ENCODE peak calls at places on chromosomes 12 and 14, in seven cellular contexts. Y is mesendoderm, S is IMR-90, F is trophoblast cell, H is neuronal stem cell, K is mesenchymal stem cell, A is H1. M is an unnamed sample. For H3K79me1, the result is how much of the 10 kb centered on the place peaks cover.

GRCh38 chr14:23294734-23295561 is 7.7 kb downstream of the PPP1R3E start:
- DNase-seq in Y (peak), S (peak), F (peak), H (peak), K (peak), A (no peak), M (peak)

GRCh38 chr14:98226411-98226810 is 1045.6 kb downstream of the BCL11B start:
- DNase-seq in Y (no peak), S (no peak), F (no peak), H (no peak), K (no peak), A (no peak), M (no peak)

GRCh38 chr12:73892181-73892580 is 645.5 kb upstream of the ATXN7L3B start:
- DNase-seq in Y (no peak), S (no peak), F (no peak), H (no peak), K (peak), A (no peak), M (no peak)

GRCh38 chr14:68819260-68819691 is 26.4 kb upstream of the ZFP36L1 start:
- DNase-seq in Y (peak), S (peak), F (peak), H (no peak), K (peak), A (no peak), M (peak)

GRCh38 chr12:92506460-92506859 is 196.3 kb upstream of the PLEKHG7 start:
- DNase-seq in Y (peak), S (no peak), F (no peak), H (no peak), K (peak), A (no peak), M (no peak)

GRCh38 chr12:117261267-117261666 is 71.0 kb upstream of the FBXO21 start:
- DNase-seq in Y (no peak), S (no peak), F (no peak), H (no peak), K (no peak), A (no peak), M (no peak)

GRCh38 chr12:70260610-70261009 is 17.4 kb downstream of the CNOT2 start:
- DNase-seq in Y (no peak), S (no peak), F (no peak), H (no peak), K (no peak), A (no peak), M (no peak)

GRCh38 chr12:89875225-89875624 is 166.6 kb upstream of the ATP2B1 start:
- DNase-seq in Y (no peak), S (peak), F (no peak), H (no peak), K (peak), A (no peak), M (no peak)

GRCh38 chr14:103103461-103104388 is 9.2 kb downstream of the EXOC3L4 start:
- DNase-seq in Y (no peak), S (peak), F (peak), H (no peak), K (peak), A (no peak), M (peak)

GRCh38 chr12:57518920-57519757 is 1.2 kb downstream of the DDIT3 start:
- DNase-seq in Y (peak), S (peak), F (peak), H (no peak), K (peak), A (no peak), M (no peak)

GRCh38 chr14:68791078-68791983 is 1.5 kb downstream of the ZFP36L1 start:
- DNase-seq in Y (peak), S (no peak), F (no peak), H (no peak), K (peak), A (no peak), M (no peak)

GRCh38 chr12:49872781-49873181 is 29.9 kb upstream of the BCDIN3D start:
- DNase-seq in Y (no peak), S (peak), F (no peak), H (no peak), K (peak), A (no peak), M (peak)

GRCh38 chr12:7638064-7638763 is 27.5 kb downstream of the APOBEC1 start:
- DNase-seq in Y (peak), S (no peak), F (no peak), H (peak), K (no peak), A (peak), M (peak)

GRCh38 chr14:73472182-73473114 is 14.1 kb upstream of the NUMB start:
- DNase-seq in Y (peak), S (peak), F (no peak), H (peak), K (peak), A (no peak), M (no peak)

GRCh38 chr14:50954811-50955372 is 10.6 kb upstream of the PYGL start:
- DNase-seq in Y (peak), S (peak), F (no peak), H (no peak), K (peak), A (no peak), M (no peak)

GRCh38 chr14:99441157-99441870 is 39.3 kb downstream of the SETD3 start:
- DNase-seq in Y (peak), S (no peak), F (no peak), H (no peak), K (peak), A (no peak), M (peak)

GRCh38 chr12:53974084-53975018 is at the start of gene HOTAIR:
- DNase-seq in Y (no peak), S (no peak), F (no peak), H (no peak), K (no peak), A (no peak), M (peak)
- H3K79me1 ChIP-seq in Y (under half), S (under half), F (under half), H (under half), K (under half), A (under half), M (under half)

GRCh38 chr14:63045234-63045611 is at the start of gene KCNH5:
- DNase-seq in Y (peak), S (peak), F (peak), H (no peak), K (peak), A (peak), M (peak)

GRCh38 chr14:63051301-63051700 is 6.0 kb upstream of the KCNH5 start:
- DNase-seq in Y (no peak), S (no peak), F (peak), H (no peak), K (no peak), A (no peak), M (no peak)

GRCh38 chr14:63045612-63046320 is 508 bp upstream of the KCNH5 start:
- DNase-seq in Y (peak), S (peak), F (peak), H (peak), K (peak), A (peak), M (peak)

GRCh38 chr14:63050694-63051093 is 5.4 kb upstream of the KCNH5 start:
- DNase-seq in Y (no peak), S (no peak), F (no peak), H (no peak), K (no peak), A (no peak), M (no peak)

GRCh38 chr14:63046339-63047268 is 1.3 kb upstream of the KCNH5 start:
- DNase-seq in Y (peak), S (no peak), F (no peak), H (no peak), K (no peak), A (no peak), M (peak)
- H2BK5ac ChIP-seq in Y (no peak), S (no peak), F (no peak), H (peak), K (no peak), A (no peak), M (no peak)

GRCh38 chr12:122050706-122051105 is 27.9 kb upstream of the MLXIP start:
- DNase-seq in Y (no peak), S (no peak), F (no peak), H (no peak), K (no peak), A (no peak), M (no peak)
- H3K18ac ChIP-seq in Y (no peak), S (no peak), F (no peak), H (no peak), K (no peak), A (no peak), M (no peak)

GRCh38 chr12:114668151-114668891 is 15.7 kb downstream of the TBX3 start:
- DNase-seq in Y (peak), S (peak), F (peak), H (no peak), K (peak), A (peak), M (peak)
- H3K79me1 ChIP-seq in Y (under half), S (under half), F (half or more), H (under half), K (under half), A (under half), M (under half)

GRCh38 chr12:26869908-26870459 is 37.0 kb upstream of the ITPR2 start:
- DNase-seq in Y (no peak), S (no peak), F (no peak), H (no peak), K (no peak), A (no peak), M (peak)
- H2BK5ac ChIP-seq in Y (no peak), S (no peak), F (no peak), H (no peak), K (no peak), A (no peak), M (no peak)

DNA sequence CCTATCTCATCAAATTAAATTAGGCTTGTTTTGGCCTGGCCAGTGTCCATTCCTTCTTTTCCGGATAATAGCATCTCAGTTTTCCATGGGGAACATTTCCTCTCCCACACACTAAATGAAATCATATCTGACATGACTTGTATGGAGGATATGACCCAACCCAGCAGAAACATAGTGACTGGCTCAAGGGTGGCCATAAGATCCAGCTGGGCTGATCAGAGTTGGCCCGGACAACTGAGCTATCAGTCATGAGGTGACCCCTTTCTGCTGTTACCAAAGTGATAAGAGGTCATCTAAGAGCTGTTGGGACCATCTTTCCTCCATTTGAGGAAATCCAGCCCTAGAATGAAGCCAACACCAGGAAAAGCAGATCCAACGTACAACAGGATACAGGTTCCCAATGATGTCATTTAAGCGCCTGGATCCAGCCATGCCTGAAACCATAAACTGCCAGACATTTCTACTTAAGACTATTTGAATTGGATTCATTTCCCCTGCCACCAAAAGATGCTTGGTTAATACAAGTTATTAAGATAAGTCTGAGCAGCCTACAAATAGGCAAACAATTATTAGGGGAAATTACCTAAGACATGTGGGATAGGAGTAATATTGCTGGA is 20.7 kb upstream of the NCOR2 start:
- DNase-seq in Y (no peak), S (no peak), F (no peak), H (no peak), K (no peak), A (no peak), M (no peak)
- H3K18ac ChIP-seq in Y (no peak), S (peak), F (no peak), H (no peak), K (peak), A (no peak), M (no peak)

GRCh38 chr14:48693793-48694192 is 892.4 kb downstream of the RPS29 start:
- DNase-seq in Y (no peak), S (no peak), F (no peak), H (no peak), K (no peak), A (no peak), M (no peak)
- H3K79me1 ChIP-seq in Y (under half), S (under half), F (under half), H (under half), K (under half), A (under half), M (under half)